ENCODE peak calls at places on chromosomes 2 and 18, in nine cellular contexts. V, E, J, S, G, Q, I, L and D are unnamed samples.

GRCh38 chr2:103161456-103162289 is 399.8 kb downstream of the TMEM182 start:
- DNase-seq in Q (no peak), J (no peak), I (peak; percentile 76), E (no peak), S (no peak), L (no peak), G (no peak), V (no peak), D (no peak)

GRCh38 chr18:12278765-12279682 is 24.9 kb downstream of the CIDEA start:
- DNase-seq in E (no peak), I (peak; percentile 98), L (no peak), J (no peak), G (no peak), V (peak; percentile 91), Q (no peak), S (peak; percentile 83), D (peak; percentile 80)

GRCh38 chr18:12863687-12864086 is 20.4 kb downstream of the PTPN2 start:
- DNase-seq in E (no peak), J (no peak), L (no peak), G (no peak), I (no peak), V (no peak), S (no peak), Q (no peak), D (no peak)

GRCh38 chr2:177195194-177195593 is 17.4 kb upstream of the HNRNPA3 start:
- DNase-seq in E (no peak), Q (no peak), J (no peak), V (no peak), S (no peak), L (no peak), I (no peak), G (no peak), D (no peak)

GRCh38 chr2:239820836-239821693 is 204.1 kb downstream of the NDUFA10 start:
- DNase-seq in I (no peak), Q (peak; percentile 29), G (no peak), V (peak; percentile 11), S (peak; percentile 70), E (no peak), J (no peak), L (no peak), D (no peak)

GRCh38 chr2:31567679-31568078 is 13.1 kb downstream of the SRD5A2 start:
- DNase-seq in E (no peak), J (no peak), L (no peak), S (no peak), V (no peak), Q (no peak), I (no peak), G (no peak), D (no peak)

GRCh38 chr2:25347205-25347815 is 5.6 kb upstream of the DNMT3A start:
- DNase-seq in V (no peak), J (no peak), L (no peak), I (no peak), G (no peak), Q (no peak), S (peak; percentile 39), E (peak; percentile 59), D (no peak)

GRCh38 chr2:152244241-152244640 is 68.7 kb upstream of the STAM2 start:
- DNase-seq in Q (no peak), L (no peak), S (no peak), G (no peak), J (no peak), I (no peak), V (no peak), E (no peak), D (no peak)

GRCh38 chr2:74206180-74206688 is 7.8 kb downstream of the MTHFD2 start:
- DNase-seq in V (no peak), J (no peak), E (peak; percentile 54), Q (peak; percentile 51), G (peak; percentile 19), L (peak; percentile 50), I (no peak), S (no peak), D (peak; percentile 31)

GRCh38 chr18:23967321-23968089 is 47.0 kb upstream of the TTC39C start:
- DNase-seq in J (no peak), S (no peak), E (no peak), L (no peak), G (peak; percentile 18), I (no peak), Q (peak; percentile 61), V (no peak), D (peak; percentile 29)

GRCh38 chr18:34223164-34223892 is 1.4 kb downstream of the NOL4 start:
- DNase-seq in E (no peak), L (no peak), G (no peak), Q (no peak), J (no peak), V (no peak), S (no peak), I (peak; percentile 49), D (peak; percentile 79)

GRCh38 chr2:24231461-24231881 is 56.6 kb downstream of the FAM228A start:
- DNase-seq in V (no peak), Q (no peak), G (no peak), J (no peak), L (no peak), E (no peak), I (no peak), S (no peak), D (no peak)

GRCh38 chr2:40725950-40726349 is 274.1 kb upstream of the SLC8A1 start:
- DNase-seq in V (no peak), J (no peak), S (no peak), I (no peak), E (peak; percentile 79), Q (no peak), L (no peak), G (no peak), D (no peak)

GRCh38 chr2:222360146-222360545 is 61.3 kb upstream of the PAX3 start:
- DNase-seq in L (no peak), Q (no peak), J (no peak), I (no peak), E (no peak), S (no peak), G (no peak), V (no peak), D (no peak)

GRCh38 chr2:174312581-174313234 is 22.0 kb upstream of the SP9 start:
- DNase-seq in E (no peak), V (no peak), S (no peak), L (no peak), G (no peak), Q (no peak), J (no peak), I (peak; percentile 14), D (no peak)
- H3K4me3 ChIP-seq in E (no peak overlapping the region), V (no peak overlapping the region), S (no peak overlapping the region), L (no peak overlapping the region), G (no peak overlapping the region), Q (no peak overlapping the region), J (no peak overlapping the region), I (no peak overlapping the region), D (no peak overlapping the region)

DNA sequence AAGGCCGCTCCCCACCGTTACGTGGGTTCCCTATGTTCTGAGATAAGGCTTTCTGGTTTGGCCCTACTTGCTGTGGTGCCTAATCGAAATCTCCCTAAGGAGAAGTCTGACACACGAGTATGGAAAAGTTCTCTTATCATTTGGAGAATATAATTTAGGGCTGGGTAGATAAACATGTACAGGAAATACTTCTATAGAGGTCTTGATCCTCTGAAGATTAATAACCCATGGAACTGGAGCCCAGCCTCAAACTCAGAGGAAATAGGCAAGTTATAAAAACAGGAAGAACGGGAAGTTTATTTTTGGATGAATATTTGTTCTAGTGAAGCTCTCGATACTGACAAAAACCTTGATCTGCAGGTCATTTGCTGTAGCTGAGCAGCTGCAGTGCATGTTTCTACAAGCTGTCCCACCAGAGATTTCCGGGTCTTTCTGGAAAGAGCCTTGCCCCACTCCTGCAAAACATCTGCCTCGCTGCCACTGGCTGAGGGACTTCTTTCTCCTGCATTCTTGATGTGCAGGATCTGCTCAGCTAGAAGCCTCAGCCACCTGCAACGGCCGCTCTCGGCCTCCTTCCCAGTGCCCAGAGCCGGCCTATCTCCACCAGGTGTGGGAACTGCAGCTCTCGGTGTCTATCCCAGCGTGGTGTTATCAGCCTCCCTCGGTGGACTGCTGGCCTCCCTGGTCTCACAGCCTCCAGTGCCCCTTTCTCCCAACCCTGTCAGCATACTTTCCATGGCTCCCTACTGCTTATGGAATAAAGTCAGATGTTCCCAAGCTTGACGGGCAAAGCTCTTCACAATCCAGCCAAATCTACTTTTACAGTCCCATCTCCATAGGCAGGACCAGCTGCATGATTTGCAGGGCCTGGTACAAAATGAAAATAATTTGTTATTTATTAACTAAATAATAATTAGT is 48.6 kb downstream of the SPRED2 start:
- DNase-seq in J (no peak), V (no peak), Q (no peak), L (no peak), I (no peak), G (no peak), E (no peak), S (no peak), D (no peak)
- H3K4me1 ChIP-seq in J (peaks cover 95% of the 10 kb centered on the region), V (peaks cover 8% of the 10 kb centered on the region), Q (peaks cover 21% of the 10 kb centered on the region), L (no peaks in the 10 kb centered on the region), I (peaks cover 3% of the 10 kb centered on the region), G (peaks cover 21% of the 10 kb centered on the region), E (peaks cover 68% of the 10 kb centered on the region), S (peaks cover 23% of the 10 kb centered on the region), D (peaks cover 49% of the 10 kb centered on the region)

GRCh38 chr2:83594841-83595720 is 864.0 kb downstream of the SUCLG1 start:
- DNase-seq in I (no peak), J (no peak), Q (no peak), S (no peak), E (no peak), G (no peak), V (no peak), L (no peak), D (no peak)

GRCh38 chr2:83596592-83597339 is 862.3 kb downstream of the SUCLG1 start:
- DNase-seq in E (no peak), I (no peak), L (no peak), V (no peak), J (no peak), Q (no peak), S (no peak), G (no peak), D (no peak)

GRCh38 chr2:83594261-83594660 is 864.8 kb downstream of the SUCLG1 start:
- DNase-seq in I (no peak), J (no peak), Q (no peak), L (no peak), V (no peak), S (no peak), E (no peak), G (no peak), D (no peak)
- H3K4me3 ChIP-seq in I (no peak overlapping the region), J (no peak overlapping the region), Q (no peak overlapping the region), L (no peak overlapping the region), V (no peak overlapping the region), S (no peak overlapping the region), E (no peak overlapping the region), G (no peak overlapping the region), D (no peak overlapping the region)

GRCh38 chr2:111165084-111165483 is 44.4 kb downstream of the BCL2L11 start:
- DNase-seq in V (no peak), S (peak; percentile 77), L (no peak), E (no peak), G (no peak), Q (no peak), I (no peak), J (no peak), D (no peak)
- H3K4me1 ChIP-seq in V (no peaks in the 10 kb centered on the region), S (peaks cover 55% of the 10 kb centered on the region), L (peaks cover 6% of the 10 kb centered on the region), E (peaks cover 21% of the 10 kb centered on the region), G (peaks cover 4% of the 10 kb centered on the region), Q (peaks cover 6% of the 10 kb centered on the region), I (peaks cover 27% of the 10 kb centered on the region), J (peaks cover 57% of the 10 kb centered on the region), D (peaks cover 18% of the 10 kb centered on the region)

DNA sequence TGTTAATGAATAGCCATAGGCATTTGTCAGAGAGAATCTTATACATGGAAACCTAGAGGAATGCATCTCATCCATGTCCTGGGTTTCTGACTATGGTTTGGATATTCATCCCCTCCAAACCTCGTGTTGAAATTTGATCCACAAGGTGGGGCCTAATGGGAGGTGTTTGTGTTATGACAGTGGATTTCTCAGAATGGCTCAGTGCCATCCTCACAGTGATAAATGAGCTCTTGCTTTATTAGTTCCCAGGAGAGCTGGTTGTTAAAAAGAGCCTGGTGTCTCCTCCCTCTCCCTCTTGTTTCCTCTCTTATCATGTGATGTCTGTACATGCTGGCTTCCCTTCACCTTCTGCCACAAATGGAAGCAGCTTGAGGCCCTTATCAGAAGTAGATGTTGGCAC is 424.3 kb downstream of the DCC start:
- DNase-seq in J (no peak), Q (no peak), S (no peak), E (no peak), I (no peak), L (no peak), V (no peak), G (no peak), D (no peak)
- H3K4me3 ChIP-seq in J (no peak overlapping the region), Q (no peak overlapping the region), S (no peak overlapping the region), E (no peak overlapping the region), I (no peak overlapping the region), L (no peak overlapping the region), V (no peak overlapping the region), G (no peak overlapping the region), D (no peak overlapping the region)